ENCODE peak calls at places on chromosomes 13 and 19, in five cellular contexts. One of them, this sample, is unnamed.

GRCh38 chr13:79803939-79804487 is 323.1 kb downstream of the NDFIP2 start:
- DNase-seq in T-helper 2 cell: no peak
- DNase-seq in psoas muscle: no peak
- DNase-seq in GDM1: no peak
- DNase-seq in NCI-H1092: no peak
- DNase-seq in this sample: no peak

GRCh38 chr19:27772059-27772458 is 1440.9 kb downstream of the UQCRFS1 start:
- DNase-seq in NCI-H1092: no peak
- DNase-seq in T-helper 2 cell: no peak
- DNase-seq in psoas muscle: no peak
- DNase-seq in GDM1: no peak
- DNase-seq in this sample: no peak

GRCh38 chr19:51702103-51702753 is 9.1 kb downstream of the SPACA6 start:
- DNase-seq in psoas muscle: peak
- DNase-seq in NCI-H1092: no peak
- DNase-seq in T-helper 2 cell: no peak
- DNase-seq in GDM1: no peak
- DNase-seq in this sample: no peak

GRCh38 chr19:19329199-19329598 is 8.6 kb downstream of the MAU2 start:
- DNase-seq in NCI-H1092: no peak
- DNase-seq in GDM1: no peak
- DNase-seq in T-helper 2 cell: no peak
- DNase-seq in psoas muscle: no peak
- DNase-seq in this sample: no peak

GRCh38 chr19:5281588-5281987 is 59.0 kb downstream of the PTPRS start:
- DNase-seq in T-helper 2 cell: no peak
- DNase-seq in psoas muscle: peak
- DNase-seq in NCI-H1092: no peak
- DNase-seq in GDM1: no peak
- DNase-seq in this sample: no peak

GRCh38 chr13:110062077-110062776 is 244.7 kb downstream of the COL4A1 start:
- DNase-seq in psoas muscle: peak
- DNase-seq in NCI-H1092: no peak
- DNase-seq in T-helper 2 cell: no peak
- DNase-seq in GDM1: no peak
- DNase-seq in this sample: no peak

GRCh38 chr19:9995999-9996398 is 14.3 kb downstream of the COL5A3 start:
- DNase-seq in GDM1: no peak
- DNase-seq in psoas muscle: no peak
- DNase-seq in T-helper 2 cell: no peak
- DNase-seq in NCI-H1092: no peak
- DNase-seq in this sample: no peak

GRCh38 chr19:43457809-43458208 is 7.6 kb downstream of the LYPD3 start:
- DNase-seq in GDM1: no peak
- DNase-seq in NCI-H1092: no peak
- DNase-seq in psoas muscle: no peak
- DNase-seq in T-helper 2 cell: no peak
- DNase-seq in this sample: no peak

GRCh38 chr13:76677047-76677446 is 209.2 kb downstream of the KCTD12 start:
- DNase-seq in T-helper 2 cell: no peak
- DNase-seq in psoas muscle: peak
- DNase-seq in GDM1: no peak
- DNase-seq in NCI-H1092: no peak
- DNase-seq in this sample: no peak

GRCh38 chr13:36130542-36131214 is 504 bp downstream of the DCLK1 start:
- DNase-seq in NCI-H1092: peak
- DNase-seq in T-helper 2 cell: no peak
- DNase-seq in psoas muscle: peak
- DNase-seq in GDM1: no peak
- DNase-seq in this sample: peak

GRCh38 chr13:98874029-98874397 is 103.9 kb downstream of the DOCK9 start:
- DNase-seq in GDM1: no peak
- DNase-seq in NCI-H1092: no peak
- DNase-seq in psoas muscle: no peak
- DNase-seq in T-helper 2 cell: no peak
- DNase-seq in this sample: no peak

GRCh38 chr19:6221878-6222746 is 57.7 kb downstream of the MLLT1 start:
- DNase-seq in NCI-H1092: no peak
- DNase-seq in psoas muscle: peak
- DNase-seq in T-helper 2 cell: no peak
- DNase-seq in GDM1: no peak
- DNase-seq in this sample: peak

GRCh38 chr13:66405908-66406802 is 824.0 kb downstream of the PCDH9 start:
- DNase-seq in T-helper 2 cell: no peak
- DNase-seq in NCI-H1092: no peak
- DNase-seq in psoas muscle: no peak
- DNase-seq in GDM1: no peak
- DNase-seq in this sample: no peak

GRCh38 chr13:20057963-20058362 is 99.4 kb downstream of the ZMYM2 start:
- DNase-seq in psoas muscle: no peak
- DNase-seq in NCI-H1092: no peak
- DNase-seq in T-helper 2 cell: no peak
- DNase-seq in GDM1: no peak
- DNase-seq in this sample: no peak

GRCh38 chr19:15640904-15641597 is 354 bp downstream of the CYP4F3 start:
- DNase-seq in NCI-H1092: no peak
- DNase-seq in T-helper 2 cell: no peak
- DNase-seq in GDM1: no peak
- DNase-seq in psoas muscle: no peak
- DNase-seq in this sample: no peak

GRCh38 chr13:44770951-44771350 is 194.8 kb upstream of the TSC22D1 start:
- DNase-seq in psoas muscle: no peak
- DNase-seq in T-helper 2 cell: no peak
- DNase-seq in GDM1: no peak
- DNase-seq in NCI-H1092: no peak
- DNase-seq in this sample: no peak

GRCh38 chr19:34555447-34555846 is 73.9 kb downstream of the WTIP start:
- DNase-seq in T-helper 2 cell: no peak
- DNase-seq in GDM1: no peak
- DNase-seq in NCI-H1092: no peak
- DNase-seq in psoas muscle: no peak
- DNase-seq in this sample: no peak